ENCODE peak calls at places on chromosomes 2 and 18, in five cellular contexts. C is fibroblast of pulmonary artery, F is left lung, K is HCT116, R is A549. Y is an unnamed sample.

GRCh38 chr18:48153641-48154481 is 223.4 kb upstream of the SMAD2 start:
- DNase-seq in F (no peak), R (peak; percentile 9), C (peak; percentile 78), K (no peak), Y (peak; percentile 18)

GRCh38 chr2:141714486-141714885 is 416.3 kb downstream of the LRP1B start:
- DNase-seq in C (no peak), F (no peak), R (no peak), K (no peak), Y (no peak)

GRCh38 chr18:76960528-76961035 is 138.2 kb downstream of the ZNF236 start:
- DNase-seq in F (no peak), K (no peak), C (no peak), R (no peak), Y (no peak)

GRCh38 chr2:206154197-206154596 is 5.0 kb downstream of the NDUFS1 start:
- DNase-seq in K (no peak), R (peak; percentile 43), C (peak; percentile 45), F (no peak), Y (peak; percentile 13)

GRCh38 chr2:63862802-63863201 is 21.1 kb downstream of the UGP2 start:
- DNase-seq in K (peak; percentile 70), F (no peak), C (peak; percentile 29), R (peak; percentile 29), Y (peak; percentile 86)

GRCh38 chr2:46002507-46002883 is 294.7 kb upstream of the EPAS1 start:
- DNase-seq in K (no peak), F (peak; percentile 49), C (peak; percentile 45), R (peak; percentile 37), Y (peak; percentile 43)

GRCh38 chr2:16321872-16322271 is 343.8 kb downstream of the CYRIA start:
- DNase-seq in F (no peak), R (no peak), K (no peak), C (no peak), Y (no peak)

GRCh38 chr18:5970032-5970431 is 74.7 kb upstream of the TMEM200C start:
- DNase-seq in K (no peak), R (no peak), F (no peak), C (no peak), Y (no peak)

GRCh38 chr18:61039251-61039650 is 294.0 kb upstream of the CDH20 start:
- DNase-seq in F (no peak), R (no peak), K (no peak), C (no peak), Y (no peak)

GRCh38 chr2:36710858-36711520 is 14.5 kb downstream of the VIT start:
- DNase-seq in K (no peak), F (no peak), R (no peak), C (no peak), Y (no peak)

GRCh38 chr2:118975133-118975532 is 33.1 kb downstream of the MARCO start:
- DNase-seq in C (no peak), F (peak; percentile 8), K (no peak), R (no peak), Y (no peak)

GRCh38 chr2:68043719-68044498 is 18.9 kb downstream of the C1D start:
- DNase-seq in C (peak; percentile 26), F (no peak), R (peak; percentile 18), K (no peak), Y (peak; percentile 77)

GRCh38 chr2:237434916-237435315 is 21.0 kb upstream of the COL6A3 start:
- DNase-seq in R (no peak), F (no peak), C (peak; percentile 90), K (no peak), Y (no peak)

GRCh38 chr2:178066890-178067669 is 5.5 kb downstream of the PDE11A start:
- DNase-seq in R (peak; percentile 12), C (no peak), K (no peak), F (no peak), Y (no peak)

GRCh38 chr2:23414876-23415275 is 29.9 kb downstream of the KLHL29 start:
- DNase-seq in K (no peak), C (no peak), F (no peak), R (peak; percentile 45), Y (no peak)

GRCh38 chr2:188659656-188660406 is 314.3 kb upstream of the COL3A1 start:
- DNase-seq in K (peak; percentile 7), R (peak; percentile 61), F (no peak), C (peak; percentile 77), Y (peak; percentile 33)

GRCh38 chr2:219174146-219174545 is 2.6 kb downstream of the CNPPD1 start:
- DNase-seq in C (no peak), K (no peak), F (no peak), R (no peak), Y (no peak)

GRCh38 chr18:76466410-76466991 is 28.5 kb downstream of the ZNF516 start:
- DNase-seq in K (no peak), F (no peak), R (no peak), C (no peak), Y (no peak)

GRCh38 chr18:7520200-7520780 is 46.8 kb upstream of the PTPRM start:
- DNase-seq in R (no peak), K (no peak), F (no peak), C (no peak), Y (no peak)

GRCh38 chr2:107412209-107412904 is 414.3 kb upstream of the RGPD4 start:
- DNase-seq in C (peak; percentile 42), F (no peak), R (no peak), K (no peak), Y (no peak)

GRCh38 chr2:17636989-17637906 is 96.8 kb downstream of the VSNL1 start:
- DNase-seq in F (no peak), R (no peak), C (no peak), K (no peak), Y (no peak)

GRCh38 chr2:133424876-133425275 is 143.4 kb downstream of the NCKAP5 start:
- DNase-seq in F (no peak), K (no peak), C (no peak), R (peak; percentile 15), Y (peak; percentile 37)

GRCh38 chr2:36635194-36635593 is 37.2 kb upstream of the FEZ2 start:
- DNase-seq in K (no peak), R (no peak), C (no peak), F (no peak), Y (no peak)

GRCh38 chr2:240636563-240637115 is 11.4 kb downstream of the GPR35 start:
- DNase-seq in R (no peak), F (no peak), C (no peak), K (no peak), Y (no peak)

GRCh38 chr2:227805578-227805977 is 8.1 kb upstream of the CCL20 start:
- DNase-seq in F (no peak), K (no peak), R (no peak), C (no peak), Y (no peak)

GRCh38 chr2:73920577-73921545 is 5.8 kb upstream of the DGUOK start:
- DNase-seq in C (no peak), R (peak; percentile 56), K (peak; percentile 32), F (no peak), Y (peak; percentile 36)
- TF ChIP-seq CTCF in C (peak; percentile 17), R (no peak), K (peak; percentile 51), F (peak; percentile 9), Y (peak; percentile 18)

GRCh38 chr2:96146881-96147592 is 1.8 kb upstream of the DUSP2 start:
- DNase-seq in R (no peak), C (no peak), K (no peak), F (peak; percentile 31), Y (no peak)

GRCh38 chr2:96146151-96146880 is 1.1 kb upstream of the DUSP2 start:
- DNase-seq in K (no peak), R (no peak), F (peak; percentile 87), C (peak; percentile 43), Y (peak; percentile 22)

GRCh38 chr2:96150007-96150406 is 4.8 kb upstream of the DUSP2 start:
- DNase-seq in C (no peak), F (peak; percentile 10), R (no peak), K (no peak), Y (no peak)

GRCh38 chr2:96148410-96149217 is 3.4 kb upstream of the DUSP2 start:
- DNase-seq in C (peak; percentile 94), K (peak; percentile 88), F (peak; percentile 91), R (peak; percentile 78), Y (peak; percentile 87)

DNA sequence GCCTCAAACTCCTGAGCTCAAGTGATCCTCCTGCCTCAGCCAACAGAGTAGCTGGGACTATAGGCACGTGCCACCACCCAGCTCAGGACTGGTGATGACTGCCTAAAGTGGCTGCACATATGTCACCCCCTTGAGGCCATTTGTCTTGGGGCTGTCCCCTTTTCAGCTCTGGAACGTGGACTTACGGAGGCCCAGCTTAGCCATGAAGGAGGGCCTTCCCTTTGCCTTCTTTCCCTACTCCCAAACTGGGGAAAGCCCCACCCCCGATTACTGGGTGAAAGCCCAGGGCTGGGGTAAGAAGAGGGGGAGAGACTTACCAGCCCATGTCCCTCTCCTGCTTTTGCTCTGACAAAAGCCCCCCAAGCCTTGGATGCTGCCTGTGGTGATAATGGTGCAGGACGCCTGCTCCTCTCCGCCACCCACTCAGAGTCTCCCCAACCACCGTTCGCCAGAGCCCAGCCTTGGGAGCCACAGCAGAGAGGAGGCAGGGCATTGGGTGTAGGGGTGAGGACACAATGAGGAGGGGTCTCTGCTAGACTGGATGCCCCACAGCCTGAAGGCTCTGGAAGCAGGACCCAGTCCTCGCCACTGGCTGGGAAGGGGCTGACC is 2.5 kb upstream of the DUSP2 start:
- DNase-seq in K (no peak), F (peak; percentile 29), C (no peak), R (no peak), Y (no peak)
- H3K4me3 ChIP-seq in K (no peak overlapping the region), F (no peak overlapping the region), C (no peak overlapping the region), R (no peak overlapping the region), Y (no peak overlapping the region)

DNA sequence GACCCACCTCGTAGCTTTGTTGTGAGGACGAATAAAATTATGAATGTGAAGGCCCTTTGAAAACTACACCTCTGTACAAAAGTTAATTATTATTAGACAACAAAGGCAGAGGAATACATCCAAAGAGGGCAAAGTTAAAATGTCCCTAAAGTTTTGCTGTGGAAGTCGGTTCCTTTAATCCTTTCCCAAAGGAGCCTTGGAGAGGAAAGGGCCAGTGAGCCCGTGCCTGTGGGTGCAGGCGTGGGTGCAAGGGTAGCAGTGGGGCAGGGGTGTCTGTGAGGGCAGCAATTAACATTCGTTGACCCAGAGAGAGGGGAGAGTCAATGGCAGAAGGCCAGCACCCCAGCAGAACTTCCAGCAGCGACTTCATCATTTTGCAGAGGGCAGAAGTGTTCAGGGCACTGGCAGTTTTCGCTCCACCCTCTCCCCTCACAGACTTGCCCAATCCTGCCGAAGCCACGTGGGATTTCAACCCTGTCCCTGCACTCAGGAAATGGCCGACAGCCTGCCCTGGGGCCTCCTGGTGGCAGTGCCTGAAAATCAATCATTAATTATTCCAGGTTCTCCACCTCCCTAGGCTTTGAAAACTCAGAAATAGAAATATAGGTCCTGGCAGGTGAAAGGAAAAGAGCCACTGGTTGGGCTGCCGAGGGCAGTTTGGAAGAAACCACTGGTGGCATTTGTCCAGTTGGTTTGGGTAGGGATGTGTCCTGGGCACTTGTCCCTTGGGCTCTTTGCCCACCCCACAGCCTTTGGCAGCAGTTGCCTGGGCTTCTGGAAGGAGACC is 4.2 kb upstream of the PAX8 start:
- DNase-seq in R (peak; percentile 94), F (peak; percentile 79), K (peak; percentile 61), C (no peak), Y (peak; percentile 50)
- TF ChIP-seq CTCF in R (peak; percentile 35), F (no peak), K (peak; percentile 39), C (peak; percentile 4), Y (peak; percentile 27)

GRCh38 chr2:238791345-238791744 is 56.5 kb upstream of the TWIST2 start:
- DNase-seq in F (no peak), R (no peak), K (no peak), C (no peak), Y (no peak)

GRCh38 chr2:238790126-238790820 is 57.6 kb upstream of the TWIST2 start:
- DNase-seq in F (no peak), R (no peak), K (no peak), C (no peak), Y (no peak)

GRCh38 chr2:238789317-238789806 is 58.5 kb upstream of the TWIST2 start:
- DNase-seq in K (no peak), C (no peak), F (no peak), R (no peak), Y (no peak)

GRCh38 chr2:238793351-238793750 is 54.5 kb upstream of the TWIST2 start:
- DNase-seq in K (no peak), F (no peak), R (no peak), C (no peak), Y (no peak)

GRCh38 chr2:238790877-238791276 is 57.0 kb upstream of the TWIST2 start:
- DNase-seq in R (no peak), F (no peak), C (no peak), K (no peak), Y (no peak)
- H3K4me3 ChIP-seq in R (no peak overlapping the region), F (no peak overlapping the region), C (no peak overlapping the region), K (no peak overlapping the region), Y (no peak overlapping the region)

Y was measured in epithelial cell of esophagus.